ENCODE peak calls at places on chromosomes 11 and 22, in ten cellular contexts. One of them, this sample, is unnamed.

GRCh38 chr22:42676059-42676607 is 26.9 kb upstream of the CYB5R3 start:
- DNase-seq in HCT116: no peak
- DNase-seq in AG04450: no peak
- DNase-seq in suprapubic skin: no peak
- DNase-seq in ovary: no peak
- DNase-seq in epithelial cell of esophagus: no peak
- DNase-seq in Panc1: no peak
- DNase-seq in uterus: no peak
- DNase-seq in fibroblast of the aortic adventitia: peak
- DNase-seq in HAP-1: no peak
- DNase-seq in this sample: no peak

GRCh38 chr11:72429626-72430025 is 4.7 kb downstream of the CLPB start:
- DNase-seq in uterus: no peak
- DNase-seq in Panc1: no peak
- DNase-seq in epithelial cell of esophagus: no peak
- DNase-seq in fibroblast of the aortic adventitia: no peak
- DNase-seq in ovary: no peak
- DNase-seq in HAP-1: no peak
- DNase-seq in HCT116: no peak
- DNase-seq in suprapubic skin: no peak
- DNase-seq in AG04450: no peak
- DNase-seq in this sample: no peak

GRCh38 chr11:46649180-46649738 is 31.9 kb downstream of the ATG13 start:
- DNase-seq in suprapubic skin: no peak
- DNase-seq in HCT116: no peak
- DNase-seq in AG04450: peak
- DNase-seq in HAP-1: peak
- DNase-seq in epithelial cell of esophagus: peak
- DNase-seq in ovary: peak
- DNase-seq in Panc1: no peak
- DNase-seq in fibroblast of the aortic adventitia: peak
- DNase-seq in uterus: peak
- DNase-seq in this sample: peak

GRCh38 chr11:111792955-111793500 is 26.8 kb upstream of the PPP2R1B start:
- DNase-seq in ovary: no peak
- DNase-seq in epithelial cell of esophagus: no peak
- DNase-seq in HAP-1: no peak
- DNase-seq in HCT116: no peak
- DNase-seq in AG04450: no peak
- DNase-seq in Panc1: no peak
- DNase-seq in uterus: no peak
- DNase-seq in suprapubic skin: no peak
- DNase-seq in fibroblast of the aortic adventitia: peak
- DNase-seq in this sample: no peak

GRCh38 chr11:112795142-112795815 is 165.9 kb upstream of the NCAM1 start:
- DNase-seq in AG04450: no peak
- DNase-seq in HAP-1: peak
- DNase-seq in suprapubic skin: no peak
- DNase-seq in fibroblast of the aortic adventitia: peak
- DNase-seq in ovary: peak
- DNase-seq in uterus: no peak
- DNase-seq in epithelial cell of esophagus: peak
- DNase-seq in Panc1: peak
- DNase-seq in HCT116: peak
- DNase-seq in this sample: no peak

GRCh38 chr11:75868990-75869389 is 54.0 kb downstream of the UVRAG start:
- DNase-seq in HAP-1: no peak
- DNase-seq in suprapubic skin: no peak
- DNase-seq in uterus: no peak
- DNase-seq in epithelial cell of esophagus: peak
- DNase-seq in HCT116: no peak
- DNase-seq in Panc1: no peak
- DNase-seq in AG04450: no peak
- DNase-seq in fibroblast of the aortic adventitia: no peak
- DNase-seq in ovary: no peak
- DNase-seq in this sample: no peak

GRCh38 chr11:8709002-8709672 is 26.5 kb downstream of the RPL27A start:
- DNase-seq in epithelial cell of esophagus: no peak
- DNase-seq in HAP-1: peak
- DNase-seq in Panc1: no peak
- DNase-seq in AG04450: peak
- DNase-seq in uterus: peak
- DNase-seq in HCT116: no peak
- DNase-seq in fibroblast of the aortic adventitia: peak
- DNase-seq in suprapubic skin: peak
- DNase-seq in ovary: peak
- DNase-seq in this sample: no peak

GRCh38 chr11:105368711-105369110 is 229.1 kb upstream of the CARD18 start:
- DNase-seq in ovary: no peak
- DNase-seq in HAP-1: no peak
- DNase-seq in HCT116: no peak
- DNase-seq in epithelial cell of esophagus: peak
- DNase-seq in Panc1: no peak
- DNase-seq in uterus: no peak
- DNase-seq in AG04450: no peak
- DNase-seq in fibroblast of the aortic adventitia: no peak
- DNase-seq in suprapubic skin: no peak
- DNase-seq in this sample: no peak

GRCh38 chr11:13109616-13110015 is 100.5 kb downstream of the RASSF10 start:
- DNase-seq in ovary: no peak
- DNase-seq in epithelial cell of esophagus: peak
- DNase-seq in fibroblast of the aortic adventitia: no peak
- DNase-seq in HCT116: no peak
- DNase-seq in uterus: no peak
- DNase-seq in AG04450: no peak
- DNase-seq in Panc1: no peak
- DNase-seq in HAP-1: no peak
- DNase-seq in suprapubic skin: no peak
- DNase-seq in this sample: no peak

GRCh38 chr22:22201185-22201924 is 43.2 kb upstream of the VPREB1 start:
- DNase-seq in ovary: no peak
- DNase-seq in suprapubic skin: no peak
- DNase-seq in AG04450: peak
- DNase-seq in HAP-1: peak
- DNase-seq in HCT116: no peak
- DNase-seq in epithelial cell of esophagus: peak
- DNase-seq in Panc1: no peak
- DNase-seq in fibroblast of the aortic adventitia: no peak
- DNase-seq in uterus: no peak
- DNase-seq in this sample: no peak

GRCh38 chr11:62850911-62851806 is 11.8 kb upstream of the WDR74 start:
- DNase-seq in suprapubic skin: no peak
- DNase-seq in epithelial cell of esophagus: no peak
- DNase-seq in ovary: no peak
- DNase-seq in HCT116: peak
- DNase-seq in HAP-1: peak
- DNase-seq in AG04450: no peak
- DNase-seq in fibroblast of the aortic adventitia: no peak
- DNase-seq in Panc1: no peak
- DNase-seq in uterus: no peak
- DNase-seq in this sample: no peak

GRCh38 chr22:35203583-35203982 is 53.7 kb upstream of the HMGXB4 start:
- DNase-seq in HCT116: no peak
- DNase-seq in suprapubic skin: no peak
- DNase-seq in ovary: no peak
- DNase-seq in uterus: no peak
- DNase-seq in epithelial cell of esophagus: no peak
- DNase-seq in HAP-1: no peak
- DNase-seq in AG04450: no peak
- DNase-seq in fibroblast of the aortic adventitia: no peak
- DNase-seq in Panc1: no peak
- DNase-seq in this sample: no peak

GRCh38 chr22:36435516-36436415 is 45.7 kb downstream of the TXN2 start:
- DNase-seq in Panc1: no peak
- DNase-seq in suprapubic skin: no peak
- DNase-seq in epithelial cell of esophagus: peak
- DNase-seq in ovary: no peak
- DNase-seq in uterus: no peak
- DNase-seq in AG04450: no peak
- DNase-seq in HAP-1: peak
- DNase-seq in fibroblast of the aortic adventitia: no peak
- DNase-seq in HCT116: no peak
- DNase-seq in this sample: no peak

GRCh38 chr22:17705565-17706450 is 67.3 kb downstream of the BCL2L13 start:
- DNase-seq in HAP-1: no peak
- DNase-seq in Panc1: no peak
- DNase-seq in fibroblast of the aortic adventitia: no peak
- DNase-seq in ovary: no peak
- DNase-seq in uterus: no peak
- DNase-seq in suprapubic skin: no peak
- DNase-seq in HCT116: no peak
- DNase-seq in epithelial cell of esophagus: peak
- DNase-seq in AG04450: no peak
- DNase-seq in this sample: no peak

GRCh38 chr22:19522190-19522880 is 1.9 kb downstream of the CLDN5 start:
- DNase-seq in uterus: no peak
- DNase-seq in HCT116: no peak
- DNase-seq in Panc1: no peak
- DNase-seq in suprapubic skin: no peak
- DNase-seq in AG04450: no peak
- DNase-seq in HAP-1: no peak
- DNase-seq in epithelial cell of esophagus: no peak
- DNase-seq in fibroblast of the aortic adventitia: no peak
- DNase-seq in ovary: no peak
- DNase-seq in this sample: no peak

GRCh38 chr11:116199182-116199581 is 573.6 kb downstream of the BUD13 start:
- DNase-seq in Panc1: no peak
- DNase-seq in fibroblast of the aortic adventitia: no peak
- DNase-seq in AG04450: no peak
- DNase-seq in HCT116: no peak
- DNase-seq in epithelial cell of esophagus: no peak
- DNase-seq in ovary: no peak
- DNase-seq in HAP-1: no peak
- DNase-seq in suprapubic skin: no peak
- DNase-seq in uterus: no peak
- DNase-seq in this sample: no peak

GRCh38 chr11:115928811-115929210 is 424.6 kb upstream of the CADM1 start:
- DNase-seq in HCT116: no peak
- DNase-seq in AG04450: no peak
- DNase-seq in Panc1: no peak
- DNase-seq in epithelial cell of esophagus: no peak
- DNase-seq in HAP-1: no peak
- DNase-seq in ovary: no peak
- DNase-seq in uterus: no peak
- DNase-seq in suprapubic skin: no peak
- DNase-seq in fibroblast of the aortic adventitia: no peak
- DNase-seq in this sample: no peak

GRCh38 chr11:125588505-125588904 is 4.1 kb upstream of the STT3A start:
- DNase-seq in Panc1: no peak
- DNase-seq in epithelial cell of esophagus: peak
- DNase-seq in HCT116: peak
- DNase-seq in AG04450: no peak
- DNase-seq in ovary: no peak
- DNase-seq in fibroblast of the aortic adventitia: peak
- DNase-seq in suprapubic skin: no peak
- DNase-seq in uterus: no peak
- DNase-seq in HAP-1: no peak
- DNase-seq in this sample: no peak
- H3K4me3 ChIP-seq in Panc1: no peak
- H3K4me3 ChIP-seq in epithelial cell of esophagus: no peak
- H3K4me3 ChIP-seq in HCT116: no peak
- H3K4me3 ChIP-seq in AG04450: no peak
- H3K4me3 ChIP-seq in ovary: no peak
- H3K4me3 ChIP-seq in fibroblast of the aortic adventitia: no peak
- H3K4me3 ChIP-seq in suprapubic skin: no peak
- H3K4me3 ChIP-seq in uterus: no peak
- H3K4me3 ChIP-seq in HAP-1: no peak
- H3K4me3 ChIP-seq in this sample: no peak

GRCh38 chr22:46596819-46597218 is 23.4 kb upstream of the GRAMD4 start:
- DNase-seq in AG04450: no peak
- DNase-seq in epithelial cell of esophagus: peak
- DNase-seq in Panc1: no peak
- DNase-seq in HCT116: peak
- DNase-seq in suprapubic skin: no peak
- DNase-seq in uterus: no peak
- DNase-seq in fibroblast of the aortic adventitia: no peak
- DNase-seq in HAP-1: no peak
- DNase-seq in ovary: no peak
- DNase-seq in this sample: no peak
- H3K4me3 ChIP-seq in AG04450: no peak
- H3K4me3 ChIP-seq in epithelial cell of esophagus: no peak
- H3K4me3 ChIP-seq in Panc1: no peak
- H3K4me3 ChIP-seq in HCT116: no peak
- H3K4me3 ChIP-seq in suprapubic skin: no peak
- H3K4me3 ChIP-seq in uterus: no peak
- H3K4me3 ChIP-seq in fibroblast of the aortic adventitia: no peak
- H3K4me3 ChIP-seq in HAP-1: no peak
- H3K4me3 ChIP-seq in ovary: no peak
- H3K4me3 ChIP-seq in this sample: no peak

GRCh38 chr11:12007769-12008737 is at the start of gene DKK3:
- DNase-seq in AG04450: no peak
- DNase-seq in HCT116: no peak
- DNase-seq in epithelial cell of esophagus: peak
- DNase-seq in uterus: no peak
- DNase-seq in ovary: no peak
- DNase-seq in HAP-1: peak
- DNase-seq in fibroblast of the aortic adventitia: no peak
- DNase-seq in Panc1: no peak
- DNase-seq in suprapubic skin: no peak
- DNase-seq in this sample: no peak

GRCh38 chr11:12007230-12007593 is 1.2 kb downstream of the DKK3 start:
- DNase-seq in HCT116: no peak
- DNase-seq in fibroblast of the aortic adventitia: no peak
- DNase-seq in ovary: no peak
- DNase-seq in AG04450: no peak
- DNase-seq in suprapubic skin: no peak
- DNase-seq in epithelial cell of esophagus: peak
- DNase-seq in uterus: no peak
- DNase-seq in HAP-1: no peak
- DNase-seq in Panc1: no peak
- DNase-seq in this sample: no peak

GRCh38 chr11:12006552-12007229 is 1.7 kb downstream of the DKK3 start:
- DNase-seq in Panc1: no peak
- DNase-seq in suprapubic skin: no peak
- DNase-seq in epithelial cell of esophagus: no peak
- DNase-seq in HCT116: no peak
- DNase-seq in fibroblast of the aortic adventitia: no peak
- DNase-seq in uterus: no peak
- DNase-seq in HAP-1: no peak
- DNase-seq in ovary: no peak
- DNase-seq in AG04450: no peak
- DNase-seq in this sample: no peak

GRCh38 chr11:12008790-12009616 is 577 bp upstream of the DKK3 start:
- DNase-seq in uterus: peak
- DNase-seq in AG04450: no peak
- DNase-seq in ovary: peak
- DNase-seq in epithelial cell of esophagus: peak
- DNase-seq in fibroblast of the aortic adventitia: no peak
- DNase-seq in suprapubic skin: no peak
- DNase-seq in Panc1: no peak
- DNase-seq in HAP-1: peak
- DNase-seq in HCT116: no peak
- DNase-seq in this sample: no peak

GRCh38 chr11:12009617-12010321 is 1.3 kb upstream of the DKK3 start:
- DNase-seq in HCT116: no peak
- DNase-seq in Panc1: no peak
- DNase-seq in AG04450: no peak
- DNase-seq in fibroblast of the aortic adventitia: no peak
- DNase-seq in ovary: no peak
- DNase-seq in epithelial cell of esophagus: peak
- DNase-seq in uterus: no peak
- DNase-seq in HAP-1: no peak
- DNase-seq in suprapubic skin: no peak
- DNase-seq in this sample: no peak
- H3K4me3 ChIP-seq in HCT116: no peak
- H3K4me3 ChIP-seq in Panc1: peak
- H3K4me3 ChIP-seq in AG04450: peak
- H3K4me3 ChIP-seq in fibroblast of the aortic adventitia: peak
- H3K4me3 ChIP-seq in ovary: peak
- H3K4me3 ChIP-seq in epithelial cell of esophagus: peak
- H3K4me3 ChIP-seq in uterus: peak
- H3K4me3 ChIP-seq in HAP-1: peak
- H3K4me3 ChIP-seq in suprapubic skin: peak
- H3K4me3 ChIP-seq in this sample: peak

GRCh38 chr11:129750343-129751292 is 65.0 kb upstream of the TMEM45B start:
- DNase-seq in Panc1: peak
- DNase-seq in fibroblast of the aortic adventitia: peak
- DNase-seq in AG04450: peak
- DNase-seq in suprapubic skin: no peak
- DNase-seq in epithelial cell of esophagus: peak
- DNase-seq in ovary: peak
- DNase-seq in HAP-1: peak
- DNase-seq in uterus: peak
- DNase-seq in HCT116: peak
- DNase-seq in this sample: no peak
- H3K4me3 ChIP-seq in Panc1: peak
- H3K4me3 ChIP-seq in fibroblast of the aortic adventitia: peak
- H3K4me3 ChIP-seq in AG04450: peak
- H3K4me3 ChIP-seq in suprapubic skin: peak
- H3K4me3 ChIP-seq in epithelial cell of esophagus: no peak
- H3K4me3 ChIP-seq in ovary: peak
- H3K4me3 ChIP-seq in HAP-1: no peak
- H3K4me3 ChIP-seq in uterus: no peak
- H3K4me3 ChIP-seq in HCT116: no peak
- H3K4me3 ChIP-seq in this sample: no peak